ENCODE peak calls at places on chromosomes 4 and X, in ten cellular contexts. One of them, this sample, is unnamed.

GRCh38 chrX:23505531-23506303 is 161.6 kb upstream of the PRDX4 start:
- DNase-seq in uterus: no peak
- DNase-seq in sigmoid colon: no peak
- DNase-seq in body of pancreas: no peak
- DNase-seq in adrenal gland: no peak
- DNase-seq in heart left ventricle: no peak
- DNase-seq in A549: no peak
- DNase-seq in ovary: no peak
- DNase-seq in stomach: no peak
- DNase-seq in spleen: no peak
- DNase-seq in this sample: no peak

GRCh38 chr4:5044341-5044740 is 6.9 kb upstream of the STK32B start:
- DNase-seq in sigmoid colon: no peak
- DNase-seq in heart left ventricle: no peak
- DNase-seq in adrenal gland: no peak
- DNase-seq in stomach: no peak
- DNase-seq in ovary: no peak
- DNase-seq in body of pancreas: no peak
- DNase-seq in spleen: no peak
- DNase-seq in uterus: no peak
- DNase-seq in A549: no peak
- DNase-seq in this sample: no peak

GRCh38 chr4:38601244-38601915 is 62.6 kb upstream of the KLF3 start:
- DNase-seq in adrenal gland: no peak
- DNase-seq in spleen: no peak
- DNase-seq in heart left ventricle: no peak
- DNase-seq in sigmoid colon: no peak
- DNase-seq in uterus: no peak
- DNase-seq in ovary: no peak
- DNase-seq in A549: no peak
- DNase-seq in stomach: peak
- DNase-seq in body of pancreas: no peak
- DNase-seq in this sample: no peak

GRCh38 chrX:118644378-118644777 is 83.0 kb upstream of the IL13RA1 start:
- DNase-seq in adrenal gland: no peak
- DNase-seq in body of pancreas: no peak
- DNase-seq in ovary: no peak
- DNase-seq in stomach: no peak
- DNase-seq in spleen: no peak
- DNase-seq in uterus: no peak
- DNase-seq in A549: peak
- DNase-seq in sigmoid colon: no peak
- DNase-seq in heart left ventricle: no peak
- DNase-seq in this sample: peak

GRCh38 chr4:37892641-37893040 is 1.8 kb downstream of the TBC1D1 start:
- DNase-seq in spleen: peak
- DNase-seq in uterus: no peak
- DNase-seq in stomach: no peak
- DNase-seq in sigmoid colon: no peak
- DNase-seq in body of pancreas: no peak
- DNase-seq in ovary: no peak
- DNase-seq in heart left ventricle: no peak
- DNase-seq in adrenal gland: no peak
- DNase-seq in A549: no peak
- DNase-seq in this sample: no peak

GRCh38 chr4:152290522-152290921 is 245.4 kb downstream of the FBXW7 start:
- DNase-seq in spleen: no peak
- DNase-seq in A549: no peak
- DNase-seq in stomach: no peak
- DNase-seq in heart left ventricle: no peak
- DNase-seq in ovary: no peak
- DNase-seq in uterus: no peak
- DNase-seq in adrenal gland: no peak
- DNase-seq in body of pancreas: no peak
- DNase-seq in sigmoid colon: no peak
- DNase-seq in this sample: no peak

GRCh38 chr4:48902266-48902665 is 4.3 kb downstream of the OCIAD2 start:
- DNase-seq in A549: no peak
- DNase-seq in ovary: no peak
- DNase-seq in spleen: no peak
- DNase-seq in heart left ventricle: no peak
- DNase-seq in uterus: no peak
- DNase-seq in sigmoid colon: no peak
- DNase-seq in body of pancreas: no peak
- DNase-seq in stomach: peak
- DNase-seq in adrenal gland: no peak
- DNase-seq in this sample: no peak

GRCh38 chr4:67918428-67918827 is 34.6 kb upstream of the TMPRSS11D start:
- DNase-seq in body of pancreas: no peak
- DNase-seq in sigmoid colon: no peak
- DNase-seq in heart left ventricle: no peak
- DNase-seq in adrenal gland: no peak
- DNase-seq in A549: no peak
- DNase-seq in uterus: no peak
- DNase-seq in ovary: no peak
- DNase-seq in spleen: no peak
- DNase-seq in stomach: no peak
- DNase-seq in this sample: no peak

GRCh38 chr4:101155368-101155767 is 192.0 kb downstream of the PPP3CA start:
- DNase-seq in ovary: no peak
- DNase-seq in A549: peak
- DNase-seq in stomach: no peak
- DNase-seq in heart left ventricle: no peak
- DNase-seq in adrenal gland: no peak
- DNase-seq in uterus: no peak
- DNase-seq in sigmoid colon: no peak
- DNase-seq in body of pancreas: no peak
- DNase-seq in spleen: no peak
- DNase-seq in this sample: no peak

GRCh38 chr4:128880662-128881061 is 71.2 kb downstream of the JADE1 start:
- DNase-seq in ovary: no peak
- DNase-seq in A549: no peak
- DNase-seq in stomach: no peak
- DNase-seq in heart left ventricle: no peak
- DNase-seq in adrenal gland: no peak
- DNase-seq in uterus: no peak
- DNase-seq in sigmoid colon: no peak
- DNase-seq in spleen: no peak
- DNase-seq in body of pancreas: no peak
- DNase-seq in this sample: no peak

GRCh38 chrX:38656350-38656915 is 95.1 kb downstream of the TSPAN7 start:
- DNase-seq in spleen: no peak
- DNase-seq in ovary: no peak
- DNase-seq in body of pancreas: no peak
- DNase-seq in uterus: no peak
- DNase-seq in A549: no peak
- DNase-seq in adrenal gland: no peak
- DNase-seq in sigmoid colon: no peak
- DNase-seq in stomach: no peak
- DNase-seq in heart left ventricle: no peak
- DNase-seq in this sample: peak

GRCh38 chr4:29151584-29151983 is 1568.6 kb upstream of the PCDH7 start:
- DNase-seq in ovary: no peak
- DNase-seq in body of pancreas: no peak
- DNase-seq in sigmoid colon: no peak
- DNase-seq in uterus: no peak
- DNase-seq in stomach: no peak
- DNase-seq in spleen: no peak
- DNase-seq in heart left ventricle: no peak
- DNase-seq in adrenal gland: no peak
- DNase-seq in A549: no peak
- DNase-seq in this sample: no peak

GRCh38 chrX:17553451-17553850 is 178.5 kb downstream of the NHS start:
- DNase-seq in body of pancreas: no peak
- DNase-seq in spleen: no peak
- DNase-seq in ovary: no peak
- DNase-seq in adrenal gland: peak
- DNase-seq in A549: no peak
- DNase-seq in heart left ventricle: no peak
- DNase-seq in uterus: no peak
- DNase-seq in sigmoid colon: no peak
- DNase-seq in stomach: peak
- DNase-seq in this sample: no peak

GRCh38 chr4:98627883-98628282 is 30.5 kb downstream of the TSPAN5 start:
- DNase-seq in uterus: no peak
- DNase-seq in stomach: no peak
- DNase-seq in adrenal gland: no peak
- DNase-seq in ovary: no peak
- DNase-seq in A549: no peak
- DNase-seq in sigmoid colon: no peak
- DNase-seq in spleen: no peak
- DNase-seq in body of pancreas: no peak
- DNase-seq in heart left ventricle: no peak
- DNase-seq in this sample: no peak

GRCh38 chr4:38190717-38191178 is 230.6 kb downstream of the PTTG2 start:
- DNase-seq in sigmoid colon: no peak
- DNase-seq in stomach: no peak
- DNase-seq in body of pancreas: no peak
- DNase-seq in A549: no peak
- DNase-seq in adrenal gland: no peak
- DNase-seq in uterus: no peak
- DNase-seq in heart left ventricle: peak
- DNase-seq in ovary: peak
- DNase-seq in spleen: no peak
- DNase-seq in this sample: no peak

GRCh38 chr4:132125131-132125530 is 1024.0 kb upstream of the PCDH10 start:
- DNase-seq in A549: no peak
- DNase-seq in heart left ventricle: no peak
- DNase-seq in body of pancreas: no peak
- DNase-seq in ovary: no peak
- DNase-seq in adrenal gland: no peak
- DNase-seq in uterus: no peak
- DNase-seq in stomach: no peak
- DNase-seq in sigmoid colon: no peak
- DNase-seq in spleen: no peak
- DNase-seq in this sample: no peak

GRCh38 chr4:620201-620600 is 5.2 kb upstream of the PDE6B start:
- DNase-seq in ovary: no peak
- DNase-seq in stomach: no peak
- DNase-seq in A549: no peak
- DNase-seq in uterus: no peak
- DNase-seq in sigmoid colon: no peak
- DNase-seq in spleen: peak
- DNase-seq in adrenal gland: no peak
- DNase-seq in heart left ventricle: no peak
- DNase-seq in body of pancreas: no peak
- DNase-seq in this sample: no peak

GRCh38 chr4:2501034-2501594 is 32.2 kb downstream of the RNF4 start:
- DNase-seq in body of pancreas: no peak
- DNase-seq in A549: no peak
- DNase-seq in stomach: no peak
- DNase-seq in adrenal gland: no peak
- DNase-seq in sigmoid colon: no peak
- DNase-seq in spleen: no peak
- DNase-seq in heart left ventricle: no peak
- DNase-seq in uterus: no peak
- DNase-seq in ovary: no peak
- DNase-seq in this sample: no peak
- TF ChIP-seq POLR2A in body of pancreas: no peak
- TF ChIP-seq POLR2A in A549: no peak
- TF ChIP-seq POLR2A in stomach: no peak
- TF ChIP-seq POLR2A in adrenal gland: no peak
- TF ChIP-seq POLR2A in sigmoid colon: no peak
- TF ChIP-seq POLR2A in spleen: no peak
- TF ChIP-seq POLR2A in heart left ventricle: no peak
- TF ChIP-seq POLR2A in uterus: no peak
- TF ChIP-seq POLR2A in ovary: no peak
- TF ChIP-seq POLR2A in this sample: no peak

DNA sequence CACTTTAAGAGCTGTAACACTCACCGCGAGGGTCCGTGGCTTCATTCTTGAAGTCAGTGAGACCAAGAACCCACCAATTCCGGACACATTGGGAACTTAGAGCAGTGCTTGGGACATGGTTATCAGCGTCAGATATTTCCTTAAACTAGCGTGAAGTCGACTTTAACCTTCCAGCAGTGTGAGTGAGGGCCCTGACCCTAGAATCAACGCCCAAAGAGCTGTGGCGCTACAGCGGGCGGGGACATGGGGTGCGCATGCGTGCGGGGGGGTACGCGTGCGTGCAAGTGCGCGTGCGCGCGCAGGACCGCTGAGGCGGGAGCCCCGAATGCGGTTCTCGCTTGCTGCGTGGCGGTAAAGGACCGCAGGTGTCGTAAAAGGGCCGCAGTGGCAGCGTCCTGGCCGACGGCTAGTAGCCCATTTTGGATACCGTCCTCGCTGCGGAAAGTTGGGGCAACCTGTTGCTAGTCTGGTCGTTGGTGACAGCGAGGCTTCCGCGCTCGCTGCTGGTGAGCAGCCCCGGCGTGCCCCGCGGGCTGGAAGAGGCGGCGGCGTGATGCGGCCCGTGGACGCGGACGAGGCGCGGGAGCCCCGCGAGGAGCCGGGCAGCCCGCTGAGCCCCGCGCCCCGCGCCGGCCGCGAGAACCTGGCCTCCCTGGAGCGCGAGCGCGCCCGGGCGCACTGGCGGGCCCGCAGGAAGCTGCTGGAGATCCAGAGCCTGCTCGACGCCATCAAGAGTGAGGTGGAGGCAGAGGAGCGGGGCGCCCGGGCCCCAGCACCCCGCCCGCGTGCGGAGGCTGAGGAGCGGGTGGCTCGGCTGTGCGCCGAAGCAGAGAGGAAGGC is 19.8 kb upstream of the S100P start:
- DNase-seq in spleen: peak
- DNase-seq in adrenal gland: peak
- DNase-seq in A549: peak
- DNase-seq in heart left ventricle: peak
- DNase-seq in stomach: peak
- DNase-seq in body of pancreas: peak
- DNase-seq in uterus: peak
- DNase-seq in sigmoid colon: peak
- DNase-seq in ovary: peak
- DNase-seq in this sample: peak
- TF ChIP-seq POLR2A in spleen: no peak
- TF ChIP-seq POLR2A in adrenal gland: peak
- TF ChIP-seq POLR2A in A549: peak
- TF ChIP-seq POLR2A in heart left ventricle: peak
- TF ChIP-seq POLR2A in stomach: no peak
- TF ChIP-seq POLR2A in body of pancreas: peak
- TF ChIP-seq POLR2A in uterus: peak
- TF ChIP-seq POLR2A in sigmoid colon: no peak
- TF ChIP-seq POLR2A in ovary: no peak
- TF ChIP-seq POLR2A in this sample: peak

GRCh38 chrX:42771836-42772335 is 6.1 kb downstream of the PPP1R2C start:
- DNase-seq in spleen: no peak
- DNase-seq in adrenal gland: no peak
- DNase-seq in ovary: no peak
- DNase-seq in A549: no peak
- DNase-seq in sigmoid colon: no peak
- DNase-seq in heart left ventricle: no peak
- DNase-seq in uterus: no peak
- DNase-seq in body of pancreas: no peak
- DNase-seq in stomach: no peak
- DNase-seq in this sample: no peak
- TF ChIP-seq POLR2A in spleen: no peak
- TF ChIP-seq POLR2A in adrenal gland: no peak
- TF ChIP-seq POLR2A in ovary: no peak
- TF ChIP-seq POLR2A in A549: no peak
- TF ChIP-seq POLR2A in sigmoid colon: no peak
- TF ChIP-seq POLR2A in heart left ventricle: no peak
- TF ChIP-seq POLR2A in uterus: no peak
- TF ChIP-seq POLR2A in body of pancreas: no peak
- TF ChIP-seq POLR2A in stomach: no peak
- TF ChIP-seq POLR2A in this sample: no peak

GRCh38 chr4:25790024-25790423 is 72.8 kb downstream of the SEL1L3 start:
- DNase-seq in spleen: no peak
- DNase-seq in A549: no peak
- DNase-seq in adrenal gland: no peak
- DNase-seq in body of pancreas: no peak
- DNase-seq in ovary: no peak
- DNase-seq in heart left ventricle: no peak
- DNase-seq in sigmoid colon: no peak
- DNase-seq in stomach: no peak
- DNase-seq in uterus: no peak
- DNase-seq in this sample: no peak
- TF ChIP-seq POLR2A in spleen: no peak
- TF ChIP-seq POLR2A in A549: no peak
- TF ChIP-seq POLR2A in adrenal gland: no peak
- TF ChIP-seq POLR2A in body of pancreas: no peak
- TF ChIP-seq POLR2A in ovary: no peak
- TF ChIP-seq POLR2A in heart left ventricle: no peak
- TF ChIP-seq POLR2A in sigmoid colon: no peak
- TF ChIP-seq POLR2A in stomach: no peak
- TF ChIP-seq POLR2A in uterus: no peak
- TF ChIP-seq POLR2A in this sample: no peak